ENCODE peak calls at places on chromosomes 7 and 10, in eight cellular contexts. Q is esophagus squamous epithelium, A is adrenal gland, R is K562, T is tibial nerve, H is uterus, B is HCT116, O is A549. I is an unnamed sample. For H3K4me1, the result is how much of the 10 kb centered on the place peaks cover.

GRCh38 chr7:155981703-155982102 is 169.4 kb upstream of the SHH start:
- DNase-seq in O (no peak), Q (no peak), B (no peak), R (no peak), A (no peak), T (no peak), H (no peak), I (no peak)

GRCh38 chr7:157347217-157347904 is 10.6 kb downstream of the DNAJB6 start:
- DNase-seq in H (peak), T (peak), B (peak), R (no peak), A (peak), Q (no peak), O (no peak), I (no peak)

GRCh38 chr7:149783386-149784250 is 10.2 kb upstream of the ZNF467 start:
- DNase-seq in H (no peak), Q (no peak), T (no peak), A (no peak), O (no peak), B (no peak), R (peak), I (no peak)

GRCh38 chr10:71657604-71658348 is 61.8 kb downstream of the C10orf105 start:
- DNase-seq in T (no peak), H (no peak), A (no peak), B (no peak), Q (no peak), R (no peak), O (no peak), I (no peak)

GRCh38 chr10:17439552-17439951 is 14.8 kb downstream of the ST8SIA6 start:
- DNase-seq in Q (no peak), R (no peak), A (no peak), H (no peak), T (no peak), O (no peak), B (no peak), I (no peak)

GRCh38 chr7:8515786-8516185 is 82.4 kb downstream of the NXPH1 start:
- DNase-seq in H (no peak), Q (no peak), A (no peak), R (no peak), B (no peak), T (no peak), O (no peak), I (no peak)

GRCh38 chr10:30534465-30535144 is 94.9 kb downstream of the LYZL2 start:
- DNase-seq in H (peak), A (peak), R (peak), T (peak), B (peak), O (peak), Q (no peak), I (peak)

GRCh38 chr7:150668472-150668911 is 17.0 kb upstream of the GIMAP2 start:
- DNase-seq in B (no peak), H (no peak), R (no peak), O (no peak), Q (no peak), T (no peak), A (no peak), I (no peak)

GRCh38 chr10:109997233-109997632 is 10.6 kb upstream of the ADD3 start:
- DNase-seq in O (no peak), A (no peak), B (no peak), R (no peak), Q (no peak), T (no peak), H (no peak), I (no peak)

GRCh38 chr7:42128703-42129102 is 108.3 kb downstream of the GLI3 start:
- DNase-seq in B (no peak), R (no peak), T (no peak), A (no peak), Q (no peak), O (no peak), H (no peak), I (no peak)

GRCh38 chr10:124612611-124613498 is 131.3 kb downstream of the FAM53B start:
- DNase-seq in A (peak), Q (no peak), H (peak), T (no peak), O (no peak), B (peak), R (peak), I (no peak)

GRCh38 chr10:70575874-70576802 is 26.4 kb downstream of the PRF1 start:
- DNase-seq in H (no peak), A (peak), O (no peak), T (no peak), B (peak), R (peak), Q (no peak), I (peak)

GRCh38 chr7:159143780-159144755 is 599 bp downstream of the VIPR2 start:
- DNase-seq in H (no peak), O (no peak), T (no peak), R (no peak), B (no peak), Q (no peak), A (no peak), I (no peak)

GRCh38 chr7:130278892-130279690 is 12.4 kb downstream of the CPA2 start:
- DNase-seq in B (no peak), Q (no peak), A (no peak), R (no peak), O (no peak), H (no peak), T (no peak), I (no peak)

GRCh38 chr10:131261890-131262289 is 49.6 kb downstream of the TCERG1L start:
- DNase-seq in Q (no peak), R (no peak), O (no peak), B (no peak), T (no peak), A (no peak), H (no peak), I (no peak)

GRCh38 chr10:79463578-79464496 is 18.4 kb upstream of the ZCCHC24 start:
- DNase-seq in H (no peak), T (no peak), B (no peak), Q (no peak), A (peak), O (no peak), R (no peak), I (no peak)

GRCh38 chr7:151452141-151452571 is 12.2 kb upstream of the CRYGN start:
- DNase-seq in A (no peak), R (no peak), T (peak), H (peak), Q (no peak), B (no peak), O (no peak), I (no peak)

GRCh38 chr10:21095494-21096055 is 198.5 kb upstream of the NEBL start:
- DNase-seq in O (no peak), T (no peak), H (no peak), B (no peak), Q (no peak), R (no peak), A (no peak), I (no peak)

GRCh38 chr7:112132123-112132694 is 74.0 kb downstream of the DOCK4 start:
- DNase-seq in Q (no peak), A (no peak), H (no peak), O (no peak), B (no peak), R (no peak), T (no peak), I (no peak)

GRCh38 chr7:34982371-34983019 is 54.8 kb downstream of the DPY19L1 start:
- DNase-seq in O (no peak), T (no peak), B (no peak), A (no peak), Q (no peak), H (no peak), R (no peak), I (no peak)

GRCh38 chr7:26779978-26780595 is 84.3 kb downstream of the SKAP2 start:
- DNase-seq in A (no peak), T (no peak), B (no peak), Q (no peak), R (no peak), O (no peak), H (no peak), I (no peak)

GRCh38 chr10:76149602-76150138 is 718.2 kb downstream of the LRMDA start:
- DNase-seq in B (no peak), T (no peak), O (no peak), A (no peak), Q (no peak), R (no peak), H (no peak), I (no peak)

GRCh38 chr10:119252470-119253151 is 45.2 kb downstream of the GRK5 start:
- DNase-seq in O (no peak), H (no peak), R (no peak), T (no peak), A (no peak), Q (no peak), B (no peak), I (no peak)

GRCh38 chr10:119250641-119251314 is 43.4 kb downstream of the GRK5 start:
- DNase-seq in Q (no peak), R (no peak), A (no peak), T (no peak), B (no peak), O (no peak), H (no peak), I (no peak)

GRCh38 chr10:119253433-119254174 is 46.2 kb downstream of the GRK5 start:
- DNase-seq in T (peak), R (no peak), O (peak), B (peak), A (peak), H (peak), Q (no peak), I (peak)

GRCh38 chr10:119251315-119251708 is 43.9 kb downstream of the GRK5 start:
- DNase-seq in Q (no peak), O (no peak), B (no peak), A (peak), R (peak), T (no peak), H (peak), I (no peak)

GRCh38 chr10:119252051-119252465 is 44.7 kb downstream of the GRK5 start:
- DNase-seq in R (peak), T (no peak), O (no peak), H (no peak), B (no peak), Q (no peak), A (no peak), I (no peak)
- TF ChIP-seq CTCF in R (peak), T (peak), O (no peak), H (no peak), B (no peak), Q (no peak), A (peak), I (no peak)

DNA sequence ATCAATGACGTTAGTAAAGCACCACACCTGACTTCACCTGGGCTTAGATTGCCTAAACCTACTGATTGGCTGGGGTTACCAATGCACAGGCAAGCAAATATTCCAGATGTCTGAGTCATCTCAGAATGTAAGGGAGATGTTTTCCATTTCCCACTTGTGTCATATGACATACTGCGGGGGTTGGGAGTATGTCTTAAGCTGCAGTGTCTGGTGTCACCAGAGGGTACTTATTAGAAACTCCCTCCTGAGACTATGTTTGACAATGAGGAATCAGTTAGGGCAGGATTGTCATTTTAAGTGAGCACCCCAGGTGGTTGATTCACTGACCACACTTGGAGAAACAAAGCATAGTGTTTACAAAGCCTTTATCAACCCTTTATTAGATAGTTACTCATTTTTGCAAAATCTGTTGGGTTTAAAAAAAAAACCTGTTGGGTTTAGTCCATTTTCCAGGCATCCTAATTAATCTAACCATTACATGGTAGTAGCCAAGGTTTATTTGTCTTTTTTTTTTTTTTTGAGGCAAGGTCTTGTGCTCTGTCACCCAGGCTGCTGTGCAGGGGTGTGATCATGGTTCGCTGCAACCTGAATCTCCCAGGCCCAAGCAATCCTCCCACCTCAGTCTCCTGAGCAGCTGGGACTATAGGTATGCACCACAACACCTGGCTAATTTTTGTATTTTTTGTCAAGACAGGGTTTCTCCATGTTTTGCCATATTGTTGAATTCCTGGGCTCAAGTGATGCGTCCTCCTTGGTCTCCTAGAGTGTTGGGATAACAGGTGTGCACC is 72.5 kb downstream of the CDK6 start:
- DNase-seq in R (peak), Q (no peak), O (peak), T (no peak), H (no peak), A (no peak), B (peak), I (no peak)
- H3K4me1 ChIP-seq in R (under half), Q (under half), O (half or more), T (under half), H (under half), A (under half), B (half or more), I (under half)

DNA sequence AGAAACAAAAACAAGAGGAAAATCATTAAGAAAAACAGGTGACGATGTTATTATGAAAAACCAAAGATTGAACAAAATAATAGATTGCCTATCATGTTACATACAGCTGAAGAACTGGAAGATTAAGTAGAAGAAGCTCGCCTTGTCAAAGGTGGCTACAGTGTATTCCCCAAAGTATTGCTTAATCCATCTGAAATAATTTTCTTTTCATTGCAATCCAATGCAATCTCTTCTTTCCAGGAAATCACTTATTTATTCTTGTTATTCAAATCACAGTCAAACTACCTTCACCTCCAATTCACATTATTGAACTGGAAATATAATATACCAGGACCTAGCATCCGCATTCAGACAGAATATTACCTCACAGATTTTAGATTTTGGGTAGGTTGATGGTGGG is 235.9 kb downstream of the AHR start:
- DNase-seq in T (no peak), H (no peak), R (no peak), B (no peak), Q (no peak), A (no peak), O (no peak), I (no peak)
- TF ChIP-seq POLR2A in T (no peak), H (no peak), R (no peak), B (no peak), Q (no peak), A (no peak), O (no peak), I (no peak)

DNA sequence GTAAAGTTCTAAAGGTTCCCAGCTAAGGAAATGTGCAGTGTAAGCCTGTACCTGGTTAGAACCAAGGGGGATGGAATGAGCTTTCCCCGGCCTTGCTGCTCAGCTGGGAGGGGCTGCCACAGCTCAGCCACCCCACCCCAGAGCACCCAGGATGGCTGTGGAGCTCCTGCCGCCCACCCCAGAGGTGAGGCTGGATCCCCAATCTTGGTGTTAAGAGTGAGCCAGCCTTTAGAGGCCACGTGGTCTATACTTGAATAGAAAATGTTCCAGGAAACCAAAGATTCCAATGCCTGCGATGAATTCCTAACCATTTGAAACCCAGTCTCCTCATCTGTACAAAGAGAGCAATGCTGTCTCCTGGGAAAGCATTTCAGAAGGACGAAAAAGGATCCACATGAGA is 16.5 kb downstream of the DIP2C start:
- DNase-seq in O (no peak), R (no peak), Q (no peak), H (no peak), T (no peak), A (no peak), B (no peak), I (no peak)
- TF ChIP-seq CTCF in O (no peak), R (no peak), Q (no peak), H (no peak), T (no peak), A (no peak), B (no peak), I (no peak)

DNA sequence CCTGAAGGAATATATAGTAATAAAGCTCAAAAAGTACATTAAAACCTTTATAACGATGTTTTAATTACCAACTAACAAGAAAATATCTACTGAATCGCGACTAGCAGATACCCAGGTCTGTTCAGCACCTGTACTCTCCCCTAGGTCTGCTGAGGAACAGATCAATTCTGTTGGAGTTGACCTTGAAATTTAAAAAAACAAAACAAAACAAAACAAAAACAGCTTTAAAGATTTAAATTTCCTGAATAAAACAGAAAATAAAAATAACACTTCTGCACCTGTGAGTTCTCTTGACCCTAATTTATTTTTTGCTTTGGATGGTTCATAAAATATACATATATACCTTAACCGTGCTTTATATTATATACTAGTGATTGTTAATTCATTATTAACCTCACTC is 24.6 kb downstream of the DIP2C start:
- DNase-seq in O (no peak), B (no peak), Q (no peak), A (no peak), T (no peak), R (no peak), H (no peak), I (no peak)
- H3K4me1 ChIP-seq in O (under half), B (under half), Q (under half), A (under half), T (under half), R (under half), H (under half), I (under half)

GRCh38 chr7:74183142-74183541 is 9.0 kb downstream of the EIF4H start:
- DNase-seq in B (no peak), H (no peak), Q (no peak), T (no peak), O (no peak), A (no peak), R (no peak), I (no peak)

GRCh38 chr7:74180866-74181265 is 6.7 kb downstream of the EIF4H start:
- DNase-seq in B (no peak), R (no peak), Q (no peak), H (no peak), O (no peak), T (no peak), A (no peak), I (no peak)

GRCh38 chr7:74181821-74182220 is 7.7 kb downstream of the EIF4H start:
- DNase-seq in T (no peak), B (no peak), R (no peak), A (no peak), O (no peak), H (no peak), Q (no peak), I (no peak)

GRCh38 chr7:74183653-74184450 is 9.7 kb downstream of the EIF4H start:
- DNase-seq in A (no peak), O (peak), R (peak), B (no peak), H (no peak), T (no peak), Q (no peak), I (no peak)

DNA sequence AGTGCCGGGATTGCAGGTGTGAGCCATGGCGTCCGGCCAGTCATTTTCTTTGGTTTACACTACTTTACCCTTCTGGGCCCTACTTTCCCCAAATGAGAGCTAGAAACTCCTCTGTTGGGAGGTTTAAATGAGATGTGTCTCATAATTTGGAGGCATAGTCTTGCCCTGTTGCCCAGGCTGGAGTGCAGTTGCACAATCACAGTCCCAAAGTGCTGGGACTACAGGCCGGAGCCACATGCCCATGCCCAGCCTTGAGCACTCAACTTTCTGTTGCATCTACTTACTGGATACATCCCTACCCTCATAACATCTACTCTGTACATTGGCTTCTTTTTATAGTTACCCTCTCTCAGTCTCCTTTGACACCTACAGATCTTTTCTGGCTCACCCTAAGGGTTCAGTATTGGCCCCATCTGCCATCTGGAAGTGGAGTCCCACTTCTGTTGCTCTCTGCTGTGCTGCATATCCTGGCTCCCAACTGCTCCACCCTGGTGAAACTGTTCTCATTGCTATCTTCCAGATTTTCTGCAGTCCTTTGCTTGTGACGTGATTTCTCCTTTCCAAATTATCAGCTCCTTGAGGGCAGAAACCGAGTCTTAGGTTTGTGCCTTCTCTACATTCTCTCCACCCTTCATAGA is 8.4 kb downstream of the EIF4H start:
- DNase-seq in Q (no peak), A (no peak), O (no peak), B (no peak), R (no peak), T (no peak), H (no peak), I (no peak)
- TF ChIP-seq POLR2A in Q (no peak), A (no peak), O (no peak), B (no peak), R (no peak), T (no peak), H (no peak), I (no peak)

GRCh38 chr7:47496064-47496665 is 85.7 kb downstream of the TNS3 start:
- DNase-seq in T (no peak), B (no peak), R (no peak), Q (no peak), H (no peak), A (no peak), O (no peak), I (no peak)

GRCh38 chr7:47492720-47493119 is 89.2 kb downstream of the TNS3 start:
- DNase-seq in T (no peak), B (no peak), Q (no peak), O (no peak), A (no peak), R (no peak), H (no peak), I (no peak)

GRCh38 chr7:47495269-47495875 is 86.5 kb downstream of the TNS3 start:
- DNase-seq in B (no peak), H (no peak), R (no peak), T (no peak), A (no peak), Q (no peak), O (no peak), I (no peak)

GRCh38 chr7:47491637-47492036 is 90.3 kb downstream of the TNS3 start:
- DNase-seq in T (no peak), R (no peak), B (no peak), Q (no peak), O (no peak), H (no peak), A (no peak), I (no peak)

DNA sequence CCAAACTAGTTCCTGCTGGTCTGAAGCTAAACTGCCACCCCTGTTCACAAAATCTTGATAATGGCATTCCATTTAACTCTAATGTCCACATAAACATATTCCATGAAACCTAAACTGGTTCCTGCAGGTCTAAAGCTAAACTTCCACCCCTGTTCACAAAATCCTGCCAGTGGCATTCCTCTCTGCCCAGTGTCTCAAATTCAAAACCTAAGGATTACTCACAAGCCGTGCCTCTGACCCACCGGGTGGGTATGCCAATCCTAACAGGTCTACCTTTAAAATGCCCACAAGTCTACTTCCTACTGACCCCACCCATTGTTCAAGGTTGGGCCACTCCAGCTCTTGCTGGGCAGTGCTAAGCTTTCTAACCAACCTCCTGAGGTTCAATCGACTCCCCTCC is 87.9 kb downstream of the TNS3 start:
- DNase-seq in Q (no peak), R (no peak), H (no peak), T (no peak), O (no peak), A (no peak), B (no peak), I (no peak)
- TF ChIP-seq CTCF in Q (no peak), R (no peak), H (no peak), T (no peak), O (no peak), A (no peak), B (no peak), I (no peak)

I was measured in Peyer's patch.